ENCODE peak calls at places on chromosome 9, in four cellular contexts. One of them, this sample, is unnamed.

GRCh38 chr9:115069302-115069701 is 48.7 kb downstream of the TNC start:
- DNase-seq in fibroblast of villous mesenchyme: no peak
- DNase-seq in GM12878: no peak
- DNase-seq in adrenal gland: no peak
- DNase-seq in this sample: no peak

GRCh38 chr9:4980046-4980727 is 4.9 kb upstream of the JAK2 start:
- DNase-seq in fibroblast of villous mesenchyme: peak; percentile 56
- DNase-seq in GM12878: no peak
- DNase-seq in adrenal gland: no peak
- DNase-seq in this sample: no peak

GRCh38 chr9:4936823-4937222 is 48.2 kb upstream of the JAK2 start:
- DNase-seq in fibroblast of villous mesenchyme: no peak
- DNase-seq in GM12878: peak; percentile 77
- DNase-seq in adrenal gland: no peak
- DNase-seq in this sample: no peak

GRCh38 chr9:113536166-113536482 is 72.6 kb downstream of the RGS3 start:
- DNase-seq in fibroblast of villous mesenchyme: no peak
- DNase-seq in GM12878: no peak
- DNase-seq in adrenal gland: no peak
- DNase-seq in this sample: no peak

GRCh38 chr9:69078581-69078980 is 43.0 kb downstream of the FXN start:
- DNase-seq in fibroblast of villous mesenchyme: no peak
- DNase-seq in GM12878: no peak
- DNase-seq in adrenal gland: no peak
- DNase-seq in this sample: no peak

GRCh38 chr9:91164724-91165520 is 196.8 kb downstream of the AUH start:
- DNase-seq in fibroblast of villous mesenchyme: peak; percentile 99
- DNase-seq in GM12878: no peak
- DNase-seq in adrenal gland: peak; percentile 85
- DNase-seq in this sample: peak; percentile 58

GRCh38 chr9:103188966-103189365 is 193.8 kb downstream of the CYLC2 start:
- DNase-seq in fibroblast of villous mesenchyme: no peak
- DNase-seq in GM12878: no peak
- DNase-seq in adrenal gland: peak; percentile 35
- DNase-seq in this sample: no peak

GRCh38 chr9:137619240-137620090 is 660 bp downstream of the EHMT1 start:
- DNase-seq in fibroblast of villous mesenchyme: peak; percentile 56
- DNase-seq in GM12878: no peak
- DNase-seq in adrenal gland: peak; percentile 54
- DNase-seq in this sample: no peak

GRCh38 chr9:22595805-22596204 is 149.2 kb downstream of the DMRTA1 start:
- DNase-seq in fibroblast of villous mesenchyme: no peak
- DNase-seq in GM12878: no peak
- DNase-seq in adrenal gland: no peak
- DNase-seq in this sample: no peak

GRCh38 chr9:36592801-36593583 is 20.3 kb downstream of the MELK start:
- DNase-seq in fibroblast of villous mesenchyme: no peak
- DNase-seq in GM12878: no peak
- DNase-seq in adrenal gland: no peak
- DNase-seq in this sample: no peak

GRCh38 chr9:4769321-4770080 is 23.2 kb upstream of the RCL1 start:
- DNase-seq in fibroblast of villous mesenchyme: no peak
- DNase-seq in GM12878: no peak
- DNase-seq in adrenal gland: no peak
- DNase-seq in this sample: no peak

GRCh38 chr9:18749711-18750110 is 275.8 kb downstream of the ADAMTSL1 start:
- DNase-seq in fibroblast of villous mesenchyme: no peak
- DNase-seq in GM12878: no peak
- DNase-seq in adrenal gland: no peak
- DNase-seq in this sample: no peak

GRCh38 chr9:114501786-114502682 is 3.2 kb downstream of the WHRN start:
- DNase-seq in fibroblast of villous mesenchyme: peak; percentile 55
- DNase-seq in GM12878: no peak
- DNase-seq in adrenal gland: no peak
- DNase-seq in this sample: no peak

GRCh38 chr9:135221951-135222631 is 134.6 kb downstream of the OLFM1 start:
- DNase-seq in fibroblast of villous mesenchyme: no peak
- DNase-seq in GM12878: no peak
- DNase-seq in adrenal gland: no peak
- DNase-seq in this sample: no peak

GRCh38 chr9:27248702-27249101 is 48.2 kb downstream of the EQTN start:
- DNase-seq in fibroblast of villous mesenchyme: peak; percentile 5
- DNase-seq in GM12878: no peak
- DNase-seq in adrenal gland: no peak
- DNase-seq in this sample: no peak

GRCh38 chr9:97689401-97689800 is 7.7 kb downstream of the XPA start:
- DNase-seq in fibroblast of villous mesenchyme: no peak
- DNase-seq in GM12878: no peak
- DNase-seq in adrenal gland: no peak
- DNase-seq in this sample: no peak

GRCh38 chr9:85703398-85703797 is 38.4 kb downstream of the AGTPBP1 start:
- DNase-seq in fibroblast of villous mesenchyme: no peak
- DNase-seq in GM12878: no peak
- DNase-seq in adrenal gland: no peak
- DNase-seq in this sample: no peak

GRCh38 chr9:123967323-123967722 is 37.4 kb upstream of the DENND1A start:
- DNase-seq in fibroblast of villous mesenchyme: no peak
- DNase-seq in GM12878: no peak
- DNase-seq in adrenal gland: no peak
- DNase-seq in this sample: no peak

GRCh38 chr9:123438321-123438720 is 82.3 kb downstream of the CRB2 start:
- DNase-seq in fibroblast of villous mesenchyme: peak; percentile 8
- DNase-seq in GM12878: no peak
- DNase-seq in adrenal gland: no peak
- DNase-seq in this sample: no peak

GRCh38 chr9:13992136-13992798 is 321.7 kb downstream of the NFIB start:
- DNase-seq in fibroblast of villous mesenchyme: peak; percentile 37
- DNase-seq in GM12878: no peak
- DNase-seq in adrenal gland: no peak
- DNase-seq in this sample: no peak

GRCh38 chr9:6215562-6215961 is at the start of gene IL33:
- DNase-seq in fibroblast of villous mesenchyme: peak; percentile 78
- DNase-seq in GM12878: no peak
- DNase-seq in adrenal gland: no peak
- DNase-seq in this sample: no peak

GRCh38 chr9:91810286-91810905 is 139.6 kb downstream of the ROR2 start:
- DNase-seq in fibroblast of villous mesenchyme: no peak
- DNase-seq in GM12878: no peak
- DNase-seq in adrenal gland: no peak
- DNase-seq in this sample: peak; percentile 33

GRCh38 chr9:131663288-131663687 is 76.6 kb downstream of the RAPGEF1 start:
- DNase-seq in fibroblast of villous mesenchyme: no peak
- DNase-seq in GM12878: no peak
- DNase-seq in adrenal gland: no peak
- DNase-seq in this sample: no peak

GRCh38 chr9:132997591-132997990 is 19.1 kb downstream of the GFI1B start:
- DNase-seq in fibroblast of villous mesenchyme: peak; percentile 88
- DNase-seq in GM12878: no peak
- DNase-seq in adrenal gland: no peak
- DNase-seq in this sample: no peak

GRCh38 chr9:17926246-17926645 is 347.4 kb downstream of the SH3GL2 start:
- DNase-seq in fibroblast of villous mesenchyme: no peak
- DNase-seq in GM12878: no peak
- DNase-seq in adrenal gland: no peak
- DNase-seq in this sample: no peak

GRCh38 chr9:94867842-94868312 is 141.4 kb downstream of the AOPEP start:
- DNase-seq in fibroblast of villous mesenchyme: peak; percentile 98
- DNase-seq in GM12878: no peak
- DNase-seq in adrenal gland: no peak
- DNase-seq in this sample: no peak

GRCh38 chr9:90915693-90916092 is 114.1 kb downstream of the SYK start:
- DNase-seq in fibroblast of villous mesenchyme: peak; percentile 20
- DNase-seq in GM12878: no peak
- DNase-seq in adrenal gland: peak; percentile 46
- DNase-seq in this sample: no peak

GRCh38 chr9:34558911-34559615 is 30.5 kb downstream of the CNTFR start:
- DNase-seq in fibroblast of villous mesenchyme: no peak
- DNase-seq in GM12878: no peak
- DNase-seq in adrenal gland: no peak
- DNase-seq in this sample: no peak

GRCh38 chr9:109588415-109588814 is 90.3 kb upstream of the PTPN3 start:
- DNase-seq in fibroblast of villous mesenchyme: no peak
- DNase-seq in GM12878: no peak
- DNase-seq in adrenal gland: no peak
- DNase-seq in this sample: no peak

GRCh38 chr9:137694962-137695875 is 76.4 kb downstream of the EHMT1 start:
- DNase-seq in fibroblast of villous mesenchyme: peak; percentile 57
- DNase-seq in GM12878: no peak
- DNase-seq in adrenal gland: peak; percentile 71
- DNase-seq in this sample: no peak

GRCh38 chr9:132726561-132727150 is 56.4 kb downstream of the GTF3C4 start:
- DNase-seq in fibroblast of villous mesenchyme: no peak
- DNase-seq in GM12878: no peak
- DNase-seq in adrenal gland: no peak
- DNase-seq in this sample: no peak

GRCh38 chr9:120919639-120920494 is 6.7 kb downstream of the TRAF1 start:
- DNase-seq in fibroblast of villous mesenchyme: no peak
- DNase-seq in GM12878: no peak
- DNase-seq in adrenal gland: no peak
- DNase-seq in this sample: no peak

GRCh38 chr9:114908104-114908621 is 22.2 kb downstream of the TNFSF8 start:
- DNase-seq in fibroblast of villous mesenchyme: peak; percentile 53
- DNase-seq in GM12878: no peak
- DNase-seq in adrenal gland: no peak
- DNase-seq in this sample: no peak

GRCh38 chr9:121439711-121440110 is 59.9 kb downstream of the GGTA1 start:
- DNase-seq in fibroblast of villous mesenchyme: no peak
- DNase-seq in GM12878: no peak
- DNase-seq in adrenal gland: no peak
- DNase-seq in this sample: no peak

GRCh38 chr9:34633851-34634550 is 3.6 kb downstream of the SIGMAR1 start:
- DNase-seq in fibroblast of villous mesenchyme: peak; percentile 64
- DNase-seq in GM12878: no peak
- DNase-seq in adrenal gland: peak; percentile 74
- DNase-seq in this sample: peak; percentile 74

GRCh38 chr9:128011071-128011817 is 30.5 kb upstream of the EEIG1 start:
- DNase-seq in fibroblast of villous mesenchyme: no peak
- DNase-seq in GM12878: no peak
- DNase-seq in adrenal gland: no peak
- DNase-seq in this sample: no peak

GRCh38 chr9:107969727-107970126 is 480.2 kb upstream of the KLF4 start:
- DNase-seq in fibroblast of villous mesenchyme: no peak
- DNase-seq in GM12878: no peak
- DNase-seq in adrenal gland: no peak
- DNase-seq in this sample: no peak
- TF ChIP-seq CTCF in fibroblast of villous mesenchyme: no peak
- TF ChIP-seq CTCF in GM12878: no peak
- TF ChIP-seq CTCF in adrenal gland: no peak
- TF ChIP-seq CTCF in this sample: no peak

DNA sequence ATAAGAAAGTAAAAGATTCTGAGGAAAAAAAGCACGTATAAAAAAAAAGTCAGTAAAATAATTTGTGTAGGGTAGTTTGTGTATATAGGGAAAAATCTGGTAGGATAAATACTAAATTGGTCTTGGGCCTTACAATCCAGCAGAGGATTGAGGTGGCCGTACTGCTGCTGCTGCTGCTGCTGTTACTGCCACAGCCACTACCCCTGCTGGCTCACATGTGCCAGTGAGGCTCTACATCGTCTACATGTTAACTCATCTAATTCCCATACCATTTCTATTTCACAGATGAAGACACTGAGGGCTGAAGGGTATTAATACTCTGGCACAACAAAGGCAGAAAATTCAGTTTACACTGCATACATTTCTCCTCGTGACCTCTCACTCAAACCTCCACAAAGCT is 928.5 kb downstream of the TLE4 start:
- DNase-seq in fibroblast of villous mesenchyme: no peak
- DNase-seq in GM12878: no peak
- DNase-seq in adrenal gland: no peak
- DNase-seq in this sample: no peak
- TF ChIP-seq CTCF in fibroblast of villous mesenchyme: no peak
- TF ChIP-seq CTCF in GM12878: no peak
- TF ChIP-seq CTCF in adrenal gland: no peak
- TF ChIP-seq CTCF in this sample: no peak

GRCh38 chr9:110758201-110758600 is 89.6 kb downstream of the MUSK start:
- DNase-seq in fibroblast of villous mesenchyme: no peak
- DNase-seq in GM12878: no peak
- DNase-seq in adrenal gland: no peak
- DNase-seq in this sample: no peak
- TF ChIP-seq CTCF in fibroblast of villous mesenchyme: no peak
- TF ChIP-seq CTCF in GM12878: no peak
- TF ChIP-seq CTCF in adrenal gland: no peak
- TF ChIP-seq CTCF in this sample: no peak

DNA sequence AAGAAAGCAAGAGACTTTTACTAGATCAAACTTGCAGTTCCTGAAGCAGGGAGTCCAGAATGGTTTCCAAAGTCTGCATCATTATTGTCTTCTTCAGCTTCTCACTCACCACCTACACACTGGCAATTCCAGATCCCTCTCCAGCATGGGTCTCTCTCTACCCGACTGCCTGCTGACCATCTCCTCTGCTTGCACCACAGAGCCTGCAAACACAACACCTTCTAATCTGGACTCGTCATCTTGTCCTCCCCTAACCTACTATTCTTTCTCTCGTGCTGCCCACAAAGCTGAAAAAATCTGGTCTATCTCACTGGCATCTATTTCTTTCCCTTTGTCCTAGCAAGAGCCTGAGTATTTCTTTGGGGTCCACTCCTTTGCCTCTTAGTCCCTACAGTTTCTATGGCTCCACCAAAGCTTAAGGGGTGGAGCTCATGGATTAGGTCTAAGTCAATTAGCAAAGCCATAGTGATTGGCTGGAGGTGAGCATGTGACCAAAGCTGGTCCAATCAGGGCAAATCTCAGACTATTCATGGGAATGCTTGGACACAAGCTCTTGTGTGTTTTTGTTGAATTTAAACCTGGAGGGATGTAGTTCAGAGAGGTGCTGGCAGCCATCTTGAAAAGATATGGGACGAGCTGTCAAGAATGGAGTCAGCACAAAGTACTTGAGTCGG is 63.4 kb downstream of the GALNT12 start:
- DNase-seq in fibroblast of villous mesenchyme: no peak
- DNase-seq in GM12878: no peak
- DNase-seq in adrenal gland: peak; percentile 7
- DNase-seq in this sample: no peak
- TF ChIP-seq CTCF in fibroblast of villous mesenchyme: no peak
- TF ChIP-seq CTCF in GM12878: no peak
- TF ChIP-seq CTCF in adrenal gland: no peak
- TF ChIP-seq CTCF in this sample: no peak

This sample was measured in mesothelial cell of epicardium.